ENCODE peak calls at places on chromosomes 2 and 18, in six cellular contexts. B is activated T-cell treated with anti-CD3 and anti-CD28 coated beads, Interleukin-2, amount 50 U/mL, for 72 hours; U is activated CD8-positive, alpha-beta memory T cell treated with anti-CD3 and anti-CD28 coated beads, Interleukin-2, amount 10 ng/mL, durations not matched to agents 7 days and 5 days; E is heart right ventricle; L is stimulated activated memory B cell treated with anti-CD40 and anti-IgM and Interleukin-4, amounts not matched to agents 10 μg/mL and 1 μg/mL and 100 μg/mL, for 72 hours; W is CD8-positive, alpha-beta T cell. I is an unnamed sample.

GRCh38 chr2:195252018-195252417 is 405.0 kb upstream of the SLC39A10 start:
- ATAC-seq in B (no peak), U (no peak), E (no peak), L (no peak), W (no peak), I (no peak)

GRCh38 chr2:3805120-3805519 is 101.7 kb downstream of the DCDC2C start:
- ATAC-seq in B (no peak), U (no peak), E (no peak), L (no peak), W (no peak), I (no peak)

GRCh38 chr18:56598422-56598821 is 40.0 kb downstream of the TXNL1 start:
- ATAC-seq in B (no peak), U (no peak), E (no peak), L (no peak), W (no peak), I (no peak)

GRCh38 chr2:138428710-138429440 is 72.7 kb upstream of the SPOPL start:
- ATAC-seq in B (no peak), U (no peak), E (no peak), L (no peak), W (no peak), I (peak; percentile 35)

GRCh38 chr2:189521686-189522434 is 58.7 kb downstream of the SLC40A1 start:
- ATAC-seq in B (no peak), U (no peak), E (no peak), L (no peak), W (no peak), I (no peak)

GRCh38 chr18:8958660-8959059 is 143.8 kb upstream of the NDUFV2 start:
- ATAC-seq in B (no peak), U (no peak), E (no peak), L (no peak), W (no peak), I (no peak)

GRCh38 chr2:40406485-40407289 is 45.2 kb downstream of the SLC8A1 start:
- ATAC-seq in B (no peak), U (no peak), E (peak; percentile 23), L (no peak), W (no peak), I (no peak)

GRCh38 chr2:181396575-181397062 is 60.6 kb upstream of the ITGA4 start:
- ATAC-seq in B (no peak), U (no peak), E (no peak), L (no peak), W (no peak), I (no peak)

GRCh38 chr18:9575558-9575957 is 38.8 kb downstream of the PPP4R1 start:
- ATAC-seq in B (peak; percentile 43), U (no peak), E (peak; percentile 98), L (peak; percentile 27), W (no peak), I (peak; percentile 47)

GRCh38 chr2:8680931-8681760 is 710 bp upstream of the ID2 start:
- ATAC-seq in B (peak; percentile 12), U (peak; percentile 2), E (no peak), L (peak; percentile 26), W (peak; percentile 13), I (peak; percentile 25)

GRCh38 chr18:74901347-74902169 is 303.9 kb downstream of the ZNF407 start:
- ATAC-seq in B (peak; percentile 67), U (peak; percentile 77), E (no peak), L (no peak), W (no peak), I (peak; percentile 70)

GRCh38 chr18:70321616-70322015 is 32.8 kb downstream of the SOCS6 start:
- ATAC-seq in B (no peak), U (no peak), E (no peak), L (no peak), W (no peak), I (no peak)